ENCODE peak calls at places on chromosomes 7 and 10, in ten cellular contexts. P is A549; Z is DND-41; T is OCI-LY7; Y is thyroid gland; K is CD4-positive, alpha-beta memory T cell; F is heart right ventricle; C is iPS DF 6.9; S is fibroblast of lung; L is left ventricle myocardium inferior. M is an unnamed sample.

GRCh38 chr7:138000081-138000701 is 1.7 kb downstream of the CREB3L2 start:
- DNase-seq in S (peak; percentile 99), C (no peak), L (peak; percentile 44), P (peak; percentile 49), Y (peak; percentile 55), T (peak; percentile 52), F (peak; percentile 23), K (no peak), Z (peak; percentile 17), M (no peak)

GRCh38 chr10:4280481-4281206 is 495.6 kb upstream of the KLF6 start:
- DNase-seq in L (no peak), F (no peak), Z (no peak), S (peak; percentile 93), K (no peak), T (no peak), C (no peak), P (no peak), Y (no peak), M (no peak)

GRCh38 chr7:30848121-30848855 is 63.4 kb upstream of the AQP1 start:
- DNase-seq in L (no peak), P (no peak), K (no peak), Z (no peak), T (peak; percentile 63), S (no peak), C (no peak), F (no peak), Y (no peak), M (no peak)

GRCh38 chr7:31690892-31691291 is 3.9 kb downstream of the PPP1R17 start:
- DNase-seq in S (no peak), Y (no peak), Z (no peak), F (no peak), C (no peak), K (no peak), T (no peak), P (no peak), L (no peak), M (no peak)

GRCh38 chr7:130444230-130444629 is 3.4 kb upstream of the CEP41 start:
- DNase-seq in K (no peak), C (no peak), S (peak; percentile 60), F (no peak), P (no peak), T (no peak), L (no peak), Z (no peak), Y (peak; percentile 44), M (no peak)

GRCh38 chr10:35607475-35608316 is 2.6 kb downstream of the GJD4 start:
- DNase-seq in K (peak; percentile 1), P (no peak), L (no peak), Y (peak; percentile 19), F (no peak), T (no peak), C (no peak), Z (no peak), S (peak; percentile 14), M (no peak)

GRCh38 chr7:149717481-149717880 is 55.9 kb downstream of the ZNF467 start:
- DNase-seq in K (no peak), T (no peak), P (no peak), C (no peak), F (no peak), Z (no peak), S (no peak), L (peak; percentile 61), Y (no peak), M (no peak)

GRCh38 chr7:4832711-4833110 is 29.1 kb downstream of the PAPOLB start:
- DNase-seq in S (no peak), L (no peak), T (no peak), C (no peak), K (no peak), Y (no peak), Z (no peak), F (no peak), P (no peak), M (no peak)

GRCh38 chr7:75679060-75679459 is 59.7 kb downstream of the HIP1 start:
- DNase-seq in T (no peak), C (no peak), Y (no peak), Z (no peak), K (no peak), F (no peak), S (no peak), P (peak; percentile 29), L (no peak), M (no peak)

GRCh38 chr7:106283831-106284515 is 810 bp downstream of the NAMPT start:
- DNase-seq in Z (peak; percentile 40), L (peak; percentile 53), P (peak; percentile 63), Y (peak; percentile 56), S (peak; percentile 58), T (peak; percentile 47), C (no peak), K (peak; percentile 39), F (peak; percentile 53), M (peak; percentile 37)

GRCh38 chr10:50360077-50360476 is 108.8 kb upstream of the ASAH2 start:
- DNase-seq in Z (no peak), K (no peak), L (no peak), T (no peak), C (no peak), S (no peak), P (no peak), F (no peak), Y (no peak), M (no peak)

GRCh38 chr7:30690011-30690410 is 7.8 kb upstream of the CRHR2 start:
- DNase-seq in L (no peak), F (no peak), Z (no peak), Y (no peak), K (no peak), T (no peak), C (no peak), P (no peak), S (no peak), M (no peak)

DNA sequence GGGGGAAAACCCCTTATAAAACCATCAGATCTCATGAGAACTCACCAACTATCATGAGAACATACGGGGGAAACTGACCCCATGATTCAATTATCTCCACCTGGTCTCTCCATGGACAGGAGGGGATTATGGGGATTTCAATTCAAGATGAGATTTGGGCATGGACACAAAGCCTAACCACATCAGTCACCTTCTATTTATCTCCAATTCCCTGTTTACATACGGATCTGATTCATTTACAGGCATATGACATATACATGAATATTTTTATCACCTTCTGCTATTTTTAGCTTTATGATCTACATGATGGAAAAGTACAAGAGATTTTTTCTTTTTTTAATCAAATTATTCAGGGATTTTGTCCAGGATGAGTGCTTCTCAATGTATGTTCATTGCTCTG is 944.5 kb downstream of the REEP3 start:
- DNase-seq in L (no peak), P (no peak), F (no peak), T (no peak), Z (no peak), S (no peak), K (no peak), Y (no peak), C (no peak), M (no peak)
- H3K9me3 ChIP-seq in L (peaks cover 19% of the 10 kb centered on the region), P (no peaks in the 10 kb centered on the region), F (no peaks in the 10 kb centered on the region), T (no peaks in the 10 kb centered on the region), Z (peaks cover 6% of the 10 kb centered on the region), S (no peaks in the 10 kb centered on the region), K (no peaks in the 10 kb centered on the region), Y (no peaks in the 10 kb centered on the region), C (peaks cover 2% of the 10 kb centered on the region), M (peaks cover 13% of the 10 kb centered on the region)

DNA sequence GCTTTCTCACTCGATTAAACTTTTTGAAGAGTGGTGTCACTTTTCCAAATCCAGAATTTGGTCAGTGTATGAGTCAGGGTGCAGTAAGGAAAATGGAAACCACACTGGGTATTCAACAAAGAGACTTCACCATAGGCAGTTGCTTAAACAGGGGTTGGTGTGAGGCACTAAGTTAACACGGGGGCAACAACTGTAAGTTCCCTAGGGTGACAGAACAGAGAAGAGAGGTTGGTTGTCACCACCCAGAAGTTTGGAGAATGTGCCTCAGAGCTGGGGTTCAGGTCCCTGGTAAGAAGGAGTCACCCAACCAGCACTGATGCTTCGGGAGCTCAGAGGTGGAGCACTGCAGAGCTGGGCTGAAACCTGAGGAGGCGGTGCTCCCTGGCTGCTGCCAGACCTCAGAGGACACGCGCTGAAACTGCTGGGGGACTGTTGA is 170.4 kb downstream of the ARID5B start:
- DNase-seq in C (no peak), K (no peak), S (no peak), F (no peak), Z (no peak), P (no peak), Y (no peak), L (no peak), T (no peak), M (no peak)
- H3K27ac ChIP-seq in C (no peak overlapping the region), K (no peak overlapping the region), S (peak overlapping the region; percentile 48), F (no peak overlapping the region), Z (no peak overlapping the region), P (no peak overlapping the region), Y (no peak overlapping the region), L (peak overlapping the region; percentile 32), T (no peak overlapping the region), M (no peak overlapping the region)

GRCh38 chr7:92631830-92632487 is 41.8 kb upstream of the FAM133B start:
- DNase-seq in C (no peak), S (no peak), Y (no peak), L (no peak), Z (no peak), K (no peak), F (no peak), P (no peak), T (no peak), M (no peak)
- H3K4me1 ChIP-seq in C (no peaks in the 10 kb centered on the region), S (peaks cover 9% of the 10 kb centered on the region), Y (no peaks in the 10 kb centered on the region), L (peaks cover 57% of the 10 kb centered on the region), Z (peaks cover 90% of the 10 kb centered on the region), K (peaks cover 45% of the 10 kb centered on the region), F (peaks cover 57% of the 10 kb centered on the region), P (peaks cover 46% of the 10 kb centered on the region), T (no peaks in the 10 kb centered on the region), M (peaks cover 3% of the 10 kb centered on the region)

DNA sequence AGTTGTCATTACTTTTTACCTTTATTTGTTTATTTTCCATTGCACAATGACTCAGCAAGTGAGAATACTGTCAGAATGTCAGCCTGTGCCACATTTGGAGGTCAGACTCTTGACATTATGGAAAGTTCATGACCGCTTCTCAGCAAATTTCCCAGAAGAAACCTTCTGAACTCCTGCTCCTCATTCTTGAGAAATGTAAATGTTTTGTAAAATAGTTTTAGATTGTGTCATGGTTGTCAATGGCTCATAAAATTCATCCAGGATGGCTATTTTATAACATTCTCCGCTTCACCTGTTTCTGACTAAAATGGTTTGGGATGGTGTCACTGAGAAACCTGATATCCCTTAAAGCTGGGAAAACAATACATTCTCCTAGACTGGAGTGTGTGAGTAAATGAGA is 671.6 kb downstream of the GATA3 start:
- DNase-seq in C (no peak), K (no peak), Y (no peak), Z (no peak), S (no peak), T (no peak), F (no peak), P (peak; percentile 79), L (no peak), M (no peak)
- H3K9me3 ChIP-seq in C (no peaks in the 10 kb centered on the region), K (no peaks in the 10 kb centered on the region), Y (no peaks in the 10 kb centered on the region), Z (no peaks in the 10 kb centered on the region), S (no peaks in the 10 kb centered on the region), T (no peaks in the 10 kb centered on the region), F (no peaks in the 10 kb centered on the region), P (no peaks in the 10 kb centered on the region), L (peaks cover 24% of the 10 kb centered on the region), M (peaks cover 4% of the 10 kb centered on the region)